ENCODE peak calls at places on chromosomes 1 and 21, in four cellular contexts. One of them, this sample, is unnamed.

GRCh38 chr1:234608720-234609527 is 1.1 kb downstream of the IRF2BP2 start:
- DNase-seq in A549: no peak
- DNase-seq in esophagus squamous epithelium: no peak
- DNase-seq in body of pancreas: peak
- DNase-seq in this sample: no peak

GRCh38 chr1:45924736-45925135 is 121.3 kb downstream of the MAST2 start:
- DNase-seq in body of pancreas: no peak
- DNase-seq in esophagus squamous epithelium: no peak
- DNase-seq in A549: no peak
- DNase-seq in this sample: no peak

GRCh38 chr1:201224671-201225400 is 34.2 kb downstream of the IGFN1 start:
- DNase-seq in A549: no peak
- DNase-seq in esophagus squamous epithelium: no peak
- DNase-seq in body of pancreas: no peak
- DNase-seq in this sample: no peak

GRCh38 chr1:8259498-8260290 is 58.2 kb upstream of the SLC45A1 start:
- DNase-seq in body of pancreas: peak
- DNase-seq in esophagus squamous epithelium: no peak
- DNase-seq in A549: peak
- DNase-seq in this sample: no peak

GRCh38 chr1:46556822-46557221 is 5.4 kb upstream of the KNCN start:
- DNase-seq in body of pancreas: peak
- DNase-seq in esophagus squamous epithelium: no peak
- DNase-seq in A549: no peak
- DNase-seq in this sample: no peak

GRCh38 chr1:55060133-55060999 is 21.0 kb downstream of the PCSK9 start:
- DNase-seq in esophagus squamous epithelium: no peak
- DNase-seq in body of pancreas: no peak
- DNase-seq in A549: no peak
- DNase-seq in this sample: no peak

GRCh38 chr1:37453647-37454046 is 20.7 kb upstream of the ZC3H12A start:
- DNase-seq in esophagus squamous epithelium: no peak
- DNase-seq in body of pancreas: no peak
- DNase-seq in A549: no peak
- DNase-seq in this sample: no peak

GRCh38 chr1:154931940-154932487 is 4.5 kb downstream of the PMVK start:
- DNase-seq in body of pancreas: peak
- DNase-seq in A549: peak
- DNase-seq in esophagus squamous epithelium: no peak
- DNase-seq in this sample: no peak

GRCh38 chr1:215502081-215502480 is 65.0 kb upstream of the KCTD3 start:
- DNase-seq in body of pancreas: no peak
- DNase-seq in A549: no peak
- DNase-seq in esophagus squamous epithelium: no peak
- DNase-seq in this sample: no peak

GRCh38 chr1:197178998-197179397 is 32.5 kb upstream of the ASPM start:
- DNase-seq in A549: no peak
- DNase-seq in body of pancreas: no peak
- DNase-seq in esophagus squamous epithelium: no peak
- DNase-seq in this sample: no peak

GRCh38 chr21:16125274-16125673 is 395.5 kb downstream of the USP25 start:
- DNase-seq in esophagus squamous epithelium: no peak
- DNase-seq in A549: no peak
- DNase-seq in body of pancreas: no peak
- DNase-seq in this sample: no peak

GRCh38 chr1:243263824-243264223 is 8.0 kb downstream of the SDCCAG8 start:
- DNase-seq in esophagus squamous epithelium: no peak
- DNase-seq in body of pancreas: no peak
- DNase-seq in A549: no peak
- DNase-seq in this sample: no peak

GRCh38 chr1:185426761-185427698 is 110.0 kb upstream of the IVNS1ABP start:
- DNase-seq in esophagus squamous epithelium: no peak
- DNase-seq in A549: no peak
- DNase-seq in body of pancreas: no peak
- DNase-seq in this sample: no peak

GRCh38 chr1:198337886-198338285 is 181.1 kb downstream of the NEK7 start:
- DNase-seq in esophagus squamous epithelium: no peak
- DNase-seq in body of pancreas: no peak
- DNase-seq in A549: no peak
- DNase-seq in this sample: no peak

GRCh38 chr1:34408011-34408410 is 231.3 kb downstream of the C1orf94 start:
- DNase-seq in A549: no peak
- DNase-seq in esophagus squamous epithelium: no peak
- DNase-seq in body of pancreas: no peak
- DNase-seq in this sample: no peak

GRCh38 chr1:109980324-109981127 is 4.0 kb upstream of the AHCYL1 start:
- DNase-seq in A549: peak
- DNase-seq in esophagus squamous epithelium: no peak
- DNase-seq in body of pancreas: peak
- DNase-seq in this sample: no peak
- TF ChIP-seq CTCF in A549: peak
- TF ChIP-seq CTCF in esophagus squamous epithelium: peak
- TF ChIP-seq CTCF in body of pancreas: peak
- TF ChIP-seq CTCF in this sample: peak

GRCh38 chr1:68046423-68046822 is 4.0 kb downstream of the DIRAS3 start:
- DNase-seq in esophagus squamous epithelium: no peak
- DNase-seq in body of pancreas: no peak
- DNase-seq in A549: no peak
- DNase-seq in this sample: no peak
- H3K4me3 ChIP-seq in esophagus squamous epithelium: no peak
- H3K4me3 ChIP-seq in body of pancreas: no peak
- H3K4me3 ChIP-seq in A549: no peak
- H3K4me3 ChIP-seq in this sample: no peak

GRCh38 chr21:41768371-41769042 is 1.7 kb upstream of the RIPK4 start:
- DNase-seq in esophagus squamous epithelium: no peak
- DNase-seq in A549: no peak
- DNase-seq in body of pancreas: peak
- DNase-seq in this sample: no peak
- TF ChIP-seq CTCF in esophagus squamous epithelium: no peak
- TF ChIP-seq CTCF in A549: peak
- TF ChIP-seq CTCF in body of pancreas: peak
- TF ChIP-seq CTCF in this sample: peak

GRCh38 chr1:229563701-229564100 is 5.2 kb upstream of the ABCB10 start:
- DNase-seq in esophagus squamous epithelium: no peak
- DNase-seq in A549: no peak
- DNase-seq in body of pancreas: peak
- DNase-seq in this sample: no peak
- H3K4me3 ChIP-seq in esophagus squamous epithelium: peak
- H3K4me3 ChIP-seq in A549: no peak
- H3K4me3 ChIP-seq in body of pancreas: no peak
- H3K4me3 ChIP-seq in this sample: no peak

DNA sequence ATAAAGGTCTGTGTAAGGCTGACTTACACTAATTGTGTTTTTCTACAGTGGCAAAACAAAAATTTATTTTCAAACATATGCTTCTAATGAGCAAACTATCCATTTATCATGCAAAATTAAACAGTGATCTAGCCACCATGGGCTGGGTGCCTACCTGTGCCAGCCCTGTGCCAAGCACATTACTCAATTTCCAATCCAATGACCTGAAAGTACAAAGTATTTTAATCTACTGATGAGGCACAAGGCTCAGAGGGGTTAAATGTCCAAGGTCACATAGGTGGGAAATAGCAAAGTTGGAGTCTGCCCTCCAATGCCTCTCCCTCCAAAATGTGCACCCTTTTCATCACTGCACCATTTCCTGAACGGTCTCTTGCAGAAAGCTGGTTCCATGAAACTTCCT is 279.1 kb upstream of the FMN2 start:
- DNase-seq in A549: no peak
- DNase-seq in body of pancreas: no peak
- DNase-seq in esophagus squamous epithelium: no peak
- DNase-seq in this sample: no peak
- TF ChIP-seq CTCF in A549: no peak
- TF ChIP-seq CTCF in body of pancreas: no peak
- TF ChIP-seq CTCF in esophagus squamous epithelium: no peak
- TF ChIP-seq CTCF in this sample: no peak

DNA sequence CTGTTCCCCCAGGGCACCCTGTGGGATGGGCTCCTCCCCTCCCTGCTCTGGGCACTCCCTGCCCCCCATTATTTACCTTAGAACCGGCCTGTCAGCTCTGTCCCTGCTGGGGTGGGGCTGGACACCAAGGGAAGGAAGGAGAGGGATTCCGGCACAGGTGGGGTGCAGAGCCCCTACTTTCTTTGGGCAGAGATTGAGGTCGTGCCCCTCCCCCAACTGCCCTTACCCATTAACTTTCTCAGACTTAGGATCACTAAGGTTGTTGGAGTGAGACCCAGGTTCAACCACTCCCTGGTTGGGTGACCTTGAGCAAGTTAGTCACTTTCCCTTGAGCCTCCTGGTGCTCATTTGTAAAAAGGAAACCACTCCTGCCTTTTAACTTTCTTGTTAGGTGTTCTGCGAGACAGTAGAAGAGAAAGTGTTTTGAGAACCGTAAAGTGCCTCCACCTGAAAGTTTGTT is 57.0 kb upstream of the SYNC start:
- DNase-seq in esophagus squamous epithelium: no peak
- DNase-seq in body of pancreas: peak
- DNase-seq in A549: no peak
- DNase-seq in this sample: no peak
- H3K4me3 ChIP-seq in esophagus squamous epithelium: no peak
- H3K4me3 ChIP-seq in body of pancreas: no peak
- H3K4me3 ChIP-seq in A549: peak
- H3K4me3 ChIP-seq in this sample: no peak

GRCh38 chr1:169461390-169462001 is 24.2 kb downstream of the SLC19A2 start:
- DNase-seq in body of pancreas: no peak
- DNase-seq in A549: no peak
- DNase-seq in esophagus squamous epithelium: no peak
- DNase-seq in this sample: no peak

GRCh38 chr1:169462385-169462784 is 23.4 kb downstream of the SLC19A2 start:
- DNase-seq in body of pancreas: no peak
- DNase-seq in esophagus squamous epithelium: no peak
- DNase-seq in A549: no peak
- DNase-seq in this sample: no peak

GRCh38 chr1:169468982-169469381 is 16.8 kb downstream of the SLC19A2 start:
- DNase-seq in esophagus squamous epithelium: no peak
- DNase-seq in body of pancreas: no peak
- DNase-seq in A549: no peak
- DNase-seq in this sample: no peak

GRCh38 chr1:169466259-169467230 is 19.2 kb downstream of the SLC19A2 start:
- DNase-seq in esophagus squamous epithelium: no peak
- DNase-seq in A549: peak
- DNase-seq in body of pancreas: peak
- DNase-seq in this sample: no peak
- TF ChIP-seq CTCF in esophagus squamous epithelium: peak
- TF ChIP-seq CTCF in A549: peak
- TF ChIP-seq CTCF in body of pancreas: peak
- TF ChIP-seq CTCF in this sample: no peak

DNA sequence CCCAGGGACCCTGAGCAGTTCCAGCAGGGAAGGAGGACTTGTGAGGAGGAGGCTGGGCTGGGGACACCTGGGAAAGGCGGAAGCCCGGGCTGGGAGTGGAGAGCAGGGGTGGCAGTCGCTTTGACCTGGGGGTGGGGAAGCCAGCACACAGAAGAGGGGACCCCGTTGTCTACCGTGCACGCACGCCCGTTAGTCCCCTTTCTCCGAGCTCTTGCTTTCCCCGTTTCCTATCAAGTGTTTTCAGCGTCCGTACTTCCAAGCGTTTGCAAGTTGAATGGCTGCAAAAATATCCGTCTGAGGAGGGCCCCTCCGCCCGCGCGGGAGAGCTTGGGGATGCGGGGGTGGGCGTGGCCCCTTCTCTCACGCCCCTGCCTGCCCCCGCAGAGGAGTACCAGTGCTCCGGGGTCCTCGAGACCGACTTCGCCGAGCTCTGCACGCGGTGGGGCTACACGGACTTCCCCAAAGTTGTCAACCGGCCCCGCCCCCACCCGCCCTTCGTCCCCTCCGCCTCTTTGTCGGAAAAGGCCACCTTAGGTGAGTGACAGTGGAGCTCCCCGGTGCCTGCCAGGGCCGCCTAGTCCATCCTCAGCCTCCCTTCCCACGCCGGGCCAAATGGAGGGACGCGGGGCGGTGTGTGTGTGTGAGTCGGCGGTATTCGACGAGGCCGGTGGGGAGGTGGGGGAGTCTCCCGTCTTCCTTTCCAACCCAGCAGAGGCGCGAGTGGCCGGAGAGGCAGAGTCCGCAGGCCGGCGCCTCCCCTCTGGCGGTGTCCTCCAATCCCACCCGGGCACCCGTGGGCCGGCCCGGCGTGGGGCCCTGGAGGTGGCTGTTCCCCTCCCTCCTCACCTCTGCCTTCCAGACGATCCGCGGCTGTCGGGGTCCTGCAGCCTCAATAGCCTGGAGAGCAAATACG is 3.4 kb downstream of the LRRC71 start:
- DNase-seq in esophagus squamous epithelium: no peak
- DNase-seq in body of pancreas: no peak
- DNase-seq in A549: no peak
- DNase-seq in this sample: no peak
- H3K4me3 ChIP-seq in esophagus squamous epithelium: no peak
- H3K4me3 ChIP-seq in body of pancreas: no peak
- H3K4me3 ChIP-seq in A549: no peak
- H3K4me3 ChIP-seq in this sample: no peak

This sample was measured in GM12864.